ENCODE peak calls at places on chromosomes 6 and 20, in five cellular contexts. I is hepatocyte, H is cardiac muscle cell, Q is psoas muscle, R is esophagus squamous epithelium. D is an unnamed sample. For H3K27me3, the result is how much of the 10 kb centered on the place peaks cover.

GRCh38 chr6:95410168-95410567 is 167.2 kb upstream of the MANEA start:
- DNase-seq in R (no peak), I (no peak), Q (no peak), H (no peak), D (no peak)

GRCh38 chr6:166381733-166382499 is 824 bp downstream of the MPC1 start:
- DNase-seq in I (peak), Q (peak), H (peak), R (no peak), D (peak)

GRCh38 chr6:31906122-31906521 is 4.2 kb upstream of the ZBTB12 start:
- DNase-seq in I (no peak), H (no peak), Q (no peak), R (no peak), D (no peak)

GRCh38 chr6:35048631-35049083 is 92.5 kb downstream of the TCP11 start:
- DNase-seq in R (no peak), Q (no peak), H (peak), I (peak), D (no peak)

GRCh38 chr6:170160031-170160627 is 130.7 kb downstream of the DLL1 start:
- DNase-seq in R (no peak), I (no peak), Q (no peak), H (no peak), D (peak)

GRCh38 chr6:90216081-90216977 is 80.3 kb downstream of the BACH2 start:
- DNase-seq in Q (no peak), R (no peak), H (no peak), I (peak), D (no peak)

GRCh38 chr6:12958052-12958706 is 241.6 kb downstream of the PHACTR1 start:
- DNase-seq in R (no peak), H (peak), Q (no peak), I (peak), D (no peak)

GRCh38 chr6:32968770-32969684 is 633 bp downstream of the BRD2 start:
- DNase-seq in Q (peak), R (no peak), I (peak), H (peak), D (peak)

GRCh38 chr20:5088688-5089087 is 31.1 kb downstream of the PCNA start:
- DNase-seq in H (no peak), I (no peak), Q (no peak), R (no peak), D (no peak)

GRCh38 chr6:161265975-161266374 is 7.9 kb downstream of the AGPAT4 start:
- DNase-seq in R (no peak), I (no peak), Q (no peak), H (no peak), D (no peak)

GRCh38 chr6:28107506-28107905 is 16.9 kb upstream of the ZSCAN16 start:
- DNase-seq in R (no peak), H (no peak), I (no peak), Q (no peak), D (no peak)

GRCh38 chr6:28104392-28105250 is 19.8 kb upstream of the ZSCAN16 start:
- DNase-seq in R (peak), I (peak), Q (peak), H (peak), D (peak)

GRCh38 chr6:28105286-28105685 is 19.1 kb upstream of the ZSCAN16 start:
- DNase-seq in R (no peak), I (peak), Q (no peak), H (peak), D (no peak)
- H3K4me3 ChIP-seq in R (peak), I (peak), Q (peak), H (peak), D (peak)

DNA sequence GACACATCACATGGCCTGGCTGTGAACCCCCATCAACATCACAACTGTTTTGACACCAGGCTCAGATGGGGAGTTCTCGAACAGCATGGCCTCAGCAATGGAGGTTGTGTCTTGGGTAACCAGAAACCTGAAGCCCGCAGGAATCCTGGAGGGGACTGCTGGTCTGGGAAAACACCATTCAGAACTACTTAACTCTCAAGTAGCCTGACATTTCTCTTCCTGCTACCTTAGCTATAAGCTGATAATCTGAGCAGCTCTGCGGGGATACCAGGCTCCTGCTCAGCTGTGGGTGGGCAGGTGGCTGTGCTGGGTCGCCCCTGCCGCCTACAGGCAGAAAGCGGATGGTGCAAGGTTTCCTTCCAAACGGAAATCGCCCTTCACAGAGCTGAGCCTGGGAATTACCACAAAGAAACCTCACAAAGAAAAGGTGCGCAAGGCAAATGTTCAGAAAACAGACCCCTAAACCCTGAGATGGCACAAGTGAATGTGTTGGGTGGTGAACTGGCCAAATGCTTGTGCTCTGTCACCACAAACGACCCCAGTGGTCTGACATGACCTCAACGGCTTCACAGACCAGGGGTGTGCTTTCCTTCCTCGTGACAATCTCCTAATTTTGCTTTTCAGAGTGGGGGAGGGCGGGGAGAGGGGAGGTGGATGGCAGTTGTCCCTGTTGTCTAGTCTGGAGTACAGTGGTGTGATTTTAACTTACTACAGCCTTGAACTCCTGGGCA is 29.5 kb downstream of the SNX5 start:
- DNase-seq in I (peak), Q (peak), R (no peak), H (peak), D (peak)
- TF ChIP-seq CTCF in I (peak), Q (peak), R (peak), H (peak), D (peak)

GRCh38 chr6:137402143-137402542 is 92.1 kb downstream of the OLIG3 start:
- DNase-seq in H (no peak), I (no peak), Q (no peak), R (no peak), D (no peak)

GRCh38 chr6:137403443-137403842 is 90.8 kb downstream of the OLIG3 start:
- DNase-seq in Q (no peak), R (no peak), I (no peak), H (no peak), D (no peak)

GRCh38 chr6:137405806-137406205 is 88.4 kb downstream of the OLIG3 start:
- DNase-seq in Q (no peak), H (no peak), R (no peak), I (no peak), D (no peak)

GRCh38 chr6:137401058-137401457 is 93.1 kb downstream of the OLIG3 start:
- DNase-seq in R (no peak), I (no peak), H (no peak), Q (no peak), D (no peak)

GRCh38 chr6:137403855-137404254 is 90.3 kb downstream of the OLIG3 start:
- DNase-seq in I (no peak), H (no peak), Q (no peak), R (no peak), D (no peak)
- H3K27me3 ChIP-seq in I (under half), H (under half), Q (under half), R (under half), D (under half)

DNA sequence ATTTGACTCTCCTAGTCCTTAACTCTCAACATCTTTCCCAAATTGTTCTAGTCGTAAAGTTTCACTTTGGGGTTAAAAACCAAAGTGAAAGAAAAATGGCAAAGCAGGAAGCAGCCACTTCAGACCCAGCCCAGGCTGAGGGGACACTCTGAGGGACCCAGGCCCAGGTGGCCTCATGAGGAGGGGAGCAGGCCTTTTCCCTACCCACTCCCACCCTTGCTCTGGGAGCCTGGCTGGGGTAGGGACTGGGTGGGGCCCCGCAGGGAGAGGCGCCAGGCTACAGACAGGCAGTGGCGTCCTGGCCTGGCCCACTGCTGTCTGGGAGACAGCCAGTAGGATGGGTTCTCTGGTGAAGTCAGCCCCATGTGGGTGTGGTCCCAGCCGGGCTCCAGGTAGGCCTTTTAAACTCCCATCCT is 68.7 kb upstream of the MYL9 start:
- DNase-seq in H (no peak), Q (peak), I (peak), R (no peak), D (peak)
- H3K4me3 ChIP-seq in H (no peak), Q (peak), I (no peak), R (peak), D (no peak)

GRCh38 chr20:8523684-8524083 is 391.6 kb downstream of the PLCB1 start:
- DNase-seq in I (no peak), R (no peak), H (peak), Q (no peak), D (peak)
- TF ChIP-seq CTCF in I (no peak), R (no peak), H (peak), Q (peak), D (peak)

DNA sequence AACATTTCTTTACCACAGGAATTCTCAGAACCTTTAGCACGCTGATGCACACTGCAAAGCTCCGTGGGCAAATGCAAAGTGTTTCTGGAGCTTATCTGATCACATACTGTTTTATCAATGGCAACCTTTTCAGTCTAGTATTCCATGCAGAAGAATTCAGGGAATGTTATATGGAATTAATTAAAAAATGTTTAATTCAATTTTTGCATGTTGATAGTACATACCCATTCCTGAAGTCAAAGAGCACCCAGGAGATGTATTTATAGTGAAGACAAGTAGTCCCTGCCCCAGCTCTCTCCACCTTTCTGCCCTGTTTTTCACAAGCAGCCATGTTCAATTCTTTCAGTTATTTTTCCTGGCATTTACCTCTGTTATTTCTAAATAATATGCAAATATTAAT is 55.2 kb downstream of the DTNBP1 start:
- DNase-seq in Q (no peak), R (no peak), H (no peak), I (no peak), D (no peak)
- H3K27me3 ChIP-seq in Q (under half), R (under half), H (under half), I (under half), D (under half)

GRCh38 chr6:43308990-43309477 is 408 bp upstream of the CRIP3 start:
- DNase-seq in Q (no peak), R (no peak), I (no peak), H (no peak), D (no peak)
- H3K4me3 ChIP-seq in Q (peak), R (peak), I (peak), H (peak), D (peak)

GRCh38 chr6:94323853-94324252 is 904.5 kb upstream of the EPHA7 start:
- DNase-seq in H (no peak), R (no peak), I (peak), Q (no peak), D (peak)
- TF ChIP-seq CTCF in H (no peak), R (no peak), I (peak), Q (no peak), D (peak)